ENCODE peak calls at places on chromosomes 12 and 14, in six cellular contexts. V, J, S, M, Q and A are unnamed samples.
A peak's percentile ranks its signal among the peaks of the same experiment; 100 is the strongest.

GRCh38 chr12:47711448-47711847 is 5.6 kb upstream of the RPAP3 start:
- DNase-seq in M (no peak), J (no peak), S (no peak), Q (no peak), V (peak; percentile 17), A (no peak)

GRCh38 chr14:103576371-103577024 is 13.7 kb downstream of the COA8 start:
- DNase-seq in J (peak; percentile 92), Q (peak; percentile 80), S (peak; percentile 53), V (peak; percentile 58), M (peak; percentile 94), A (peak; percentile 94)

GRCh38 chr12:113403435-113404415 is at the start of gene SDS:
- DNase-seq in J (peak; percentile 73), M (no peak), V (no peak), S (no peak), Q (peak; percentile 24), A (no peak)

GRCh38 chr12:57460457-57461325 is 1.1 kb downstream of the GLI1 start:
- DNase-seq in Q (no peak), M (no peak), S (peak; percentile 91), V (peak; percentile 88), J (no peak), A (no peak)

GRCh38 chr12:26918321-26919215 is 19.2 kb downstream of the INTS13 start:
- DNase-seq in V (no peak), S (no peak), J (no peak), Q (peak; percentile 7), M (no peak), A (no peak)

GRCh38 chr14:50524731-50525510 is 7.4 kb downstream of the MAP4K5 start:
- DNase-seq in Q (no peak), J (no peak), S (no peak), M (no peak), V (no peak), A (no peak)

GRCh38 chr14:78902010-78902623 is 731.9 kb downstream of the NRXN3 start:
- DNase-seq in Q (peak; percentile 54), S (peak; percentile 68), J (peak; percentile 8), M (no peak), V (peak; percentile 50), A (no peak)

GRCh38 chr12:116697305-116698130 is 40.4 kb downstream of the SPRING1 start:
- DNase-seq in J (peak; percentile 35), M (no peak), Q (no peak), V (peak; percentile 82), S (peak; percentile 83), A (no peak)

GRCh38 chr12:109735825-109736551 is 22.4 kb downstream of the FAM222A start:
- DNase-seq in M (no peak), S (no peak), Q (no peak), V (peak; percentile 25), J (no peak), A (no peak)

DNA sequence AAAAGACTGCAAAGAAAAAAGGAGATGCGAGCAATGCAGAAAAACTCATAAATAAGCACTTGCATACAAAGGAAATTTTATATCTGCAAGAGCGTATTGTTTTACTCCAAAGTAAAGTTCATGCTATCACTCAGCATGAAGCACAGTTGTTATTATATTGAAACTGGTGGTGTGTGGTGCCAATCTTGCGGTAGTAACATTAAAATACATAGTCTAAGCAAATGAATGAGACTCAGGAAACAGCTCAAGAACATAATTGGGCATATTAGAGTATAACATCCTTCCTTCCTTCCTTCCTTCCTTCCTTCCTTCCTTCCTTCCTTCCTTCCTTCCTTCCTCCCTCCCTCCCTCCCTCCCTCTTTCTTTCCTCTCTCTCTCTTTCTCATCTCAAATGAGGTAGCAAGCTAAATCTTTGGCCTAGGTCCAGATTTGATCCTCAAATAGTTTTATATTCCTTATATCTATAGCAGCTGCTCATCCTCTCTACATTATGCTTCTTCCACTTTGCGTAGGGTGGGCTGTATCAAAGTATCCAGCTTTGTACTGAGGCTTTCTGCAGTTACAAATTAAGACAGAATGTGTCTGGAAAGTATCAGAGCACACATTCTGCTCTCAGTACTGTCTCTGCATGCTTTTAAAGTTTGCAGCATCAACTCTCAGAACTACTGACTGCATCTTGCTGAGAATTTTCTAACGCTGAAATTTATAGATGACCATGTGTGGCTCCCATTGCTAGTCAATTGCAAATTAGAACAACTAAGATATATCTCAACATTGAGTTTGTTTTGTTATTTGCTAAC is 718.3 kb downstream of the RERGL start:
- DNase-seq in M (no peak), S (no peak), Q (no peak), J (no peak), V (no peak), A (no peak)
- H3K27ac ChIP-seq in M (no peak overlapping the region), S (no peak overlapping the region), Q (no peak overlapping the region), J (no peak overlapping the region), V (no peak overlapping the region), A (no peak overlapping the region)

GRCh38 chr12:12016284-12017100 is 54.2 kb upstream of the BCL2L14 start:
- DNase-seq in Q (no peak), M (no peak), V (no peak), J (no peak), S (no peak), A (no peak)
- H3K27ac ChIP-seq in Q (no peak overlapping the region), M (no peak overlapping the region), V (no peak overlapping the region), J (no peak overlapping the region), S (no peak overlapping the region), A (no peak overlapping the region)

DNA sequence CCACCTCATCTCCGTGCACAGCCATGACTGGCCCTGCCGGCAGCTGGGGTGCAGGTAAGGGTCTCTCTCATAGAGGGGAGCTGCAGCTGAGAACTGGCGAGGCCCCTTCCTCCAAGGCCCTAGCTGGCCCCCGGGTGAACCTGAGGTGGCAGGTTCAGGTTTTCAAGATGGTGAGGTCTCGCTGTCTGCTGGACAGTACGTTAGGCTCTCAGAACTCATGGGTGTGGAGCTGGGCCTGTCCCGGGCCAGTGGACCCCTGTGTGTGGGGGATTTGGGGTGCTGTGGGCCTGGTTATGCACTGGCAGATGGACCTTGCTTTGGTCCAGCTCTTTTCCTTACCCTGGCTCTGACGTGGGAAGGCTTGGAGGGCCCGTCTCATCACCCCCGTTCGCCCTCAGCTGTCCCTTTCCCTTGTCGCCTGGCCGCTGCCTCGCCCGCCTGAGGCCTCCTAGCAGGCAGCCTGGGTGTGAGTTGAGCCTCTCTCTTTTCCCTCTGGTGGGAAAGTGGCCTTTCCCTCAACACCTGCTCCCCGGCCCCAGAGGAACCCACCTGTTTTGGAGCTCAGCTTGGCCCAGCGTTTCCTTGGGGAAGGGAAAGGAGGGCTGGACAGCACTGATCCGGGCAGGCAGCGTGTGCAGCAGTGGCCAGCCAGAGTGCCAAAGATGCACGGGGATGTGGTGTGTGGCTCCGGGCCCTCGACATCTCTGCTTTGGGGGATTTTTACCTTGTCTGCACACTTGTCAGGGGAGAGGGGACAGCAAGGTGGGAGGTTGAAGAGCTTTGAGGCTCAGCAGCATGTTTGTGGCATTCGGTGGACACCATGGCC is 28.3 kb downstream of the IL31 start:
- DNase-seq in J (no peak), V (no peak), Q (no peak), S (no peak), M (no peak), A (no peak)
- H3K27ac ChIP-seq in J (no peak overlapping the region), V (no peak overlapping the region), Q (no peak overlapping the region), S (no peak overlapping the region), M (no peak overlapping the region), A (no peak overlapping the region)

DNA sequence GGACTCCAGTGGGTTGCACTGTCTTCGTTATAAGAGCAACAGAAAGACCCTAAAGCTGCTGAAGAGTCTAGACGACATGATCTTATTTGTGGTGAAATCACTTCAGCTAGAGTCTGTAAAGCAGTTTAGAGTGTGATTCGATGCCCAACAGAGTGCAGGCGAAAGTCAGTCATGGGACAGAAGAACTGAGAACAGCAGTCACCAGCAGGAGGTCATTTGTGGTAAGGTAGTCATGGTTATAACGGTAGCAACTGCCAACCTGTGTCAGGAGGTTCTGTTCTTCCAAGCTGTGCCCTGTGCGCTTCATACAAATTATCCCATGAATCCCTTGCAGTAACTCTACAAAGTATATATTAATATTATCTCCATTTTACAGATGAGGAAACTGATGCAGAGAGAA is 954.1 kb downstream of the AACS start:
- DNase-seq in M (no peak), Q (no peak), S (no peak), J (no peak), V (no peak), A (no peak)
- H3K27ac ChIP-seq in M (no peak overlapping the region), Q (no peak overlapping the region), S (no peak overlapping the region), J (no peak overlapping the region), V (no peak overlapping the region), A (no peak overlapping the region)

DNA sequence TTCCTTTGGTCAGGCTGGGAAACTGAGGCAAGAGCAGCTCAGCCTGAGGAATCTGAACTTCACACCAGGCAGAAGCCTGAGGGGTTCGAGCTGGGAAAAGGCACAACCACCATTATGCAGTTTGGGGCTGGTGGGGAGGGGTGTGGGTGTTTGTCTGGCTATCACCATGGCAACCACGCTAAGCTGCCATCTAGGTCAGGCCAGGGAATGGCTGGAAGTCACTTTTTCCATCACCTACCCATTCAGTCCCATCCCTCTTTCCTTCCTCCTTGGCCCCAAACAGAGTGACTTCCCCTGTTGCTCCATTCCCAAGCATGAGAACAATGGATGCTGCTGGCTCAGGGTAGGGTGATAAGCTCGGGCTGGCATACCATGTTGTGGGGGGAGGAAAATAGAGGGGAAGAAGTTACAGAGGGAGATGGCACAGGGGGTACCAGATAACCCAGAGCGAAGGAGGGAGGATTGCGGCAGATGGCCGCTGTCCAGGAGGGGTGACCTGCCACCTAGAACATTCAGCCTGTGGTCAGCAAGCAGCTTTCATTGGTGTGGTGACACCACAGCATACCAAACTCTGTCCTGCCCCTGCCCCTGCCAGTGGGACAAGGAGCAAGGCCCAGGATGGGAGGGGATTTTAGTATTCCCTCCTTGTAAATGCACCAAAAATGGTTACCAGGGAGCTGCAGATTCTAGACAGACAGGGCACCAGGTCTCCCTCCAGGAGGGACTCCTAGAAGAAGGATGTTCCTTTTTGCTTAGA is 36.4 kb upstream of the PLEKHG6 start:
- DNase-seq in M (no peak), V (no peak), S (peak; percentile 48), J (peak; percentile 73), Q (no peak), A (no peak)
- H3K27ac ChIP-seq in M (peak overlapping the region; percentile 52), V (no peak overlapping the region), S (no peak overlapping the region), J (no peak overlapping the region), Q (no peak overlapping the region), A (peak overlapping the region; percentile 29)